ENCODE peak calls at places on chromosomes 2 and 18, in four cellular contexts. One of them, this sample, is unnamed.

GRCh38 chr18:48997985-48998831 is 47.4 kb upstream of the SMAD7 start:
- DNase-seq in HL-60: no peak
- DNase-seq in effector memory CD4-positive, alpha-beta T cell: no peak
- DNase-seq in T-helper 9 cell: no peak
- DNase-seq in this sample: no peak

GRCh38 chr2:175431054-175431780 is 249.7 kb upstream of the ATP5MC3 start:
- DNase-seq in T-helper 9 cell: no peak
- DNase-seq in effector memory CD4-positive, alpha-beta T cell: no peak
- DNase-seq in HL-60: no peak
- DNase-seq in this sample: no peak

GRCh38 chr2:185108588-185108987 is 510.3 kb downstream of the ZNF804A start:
- DNase-seq in effector memory CD4-positive, alpha-beta T cell: no peak
- DNase-seq in HL-60: no peak
- DNase-seq in T-helper 9 cell: no peak
- DNase-seq in this sample: no peak

GRCh38 chr2:201949036-201950012 is 84.3 kb upstream of the FZD7 start:
- DNase-seq in T-helper 9 cell: no peak
- DNase-seq in HL-60: no peak
- DNase-seq in effector memory CD4-positive, alpha-beta T cell: no peak
- DNase-seq in this sample: no peak

GRCh38 chr2:200054681-200055468 is 99.5 kb downstream of the MAIP1 start:
- DNase-seq in T-helper 9 cell: no peak
- DNase-seq in effector memory CD4-positive, alpha-beta T cell: no peak
- DNase-seq in HL-60: no peak
- DNase-seq in this sample: no peak

GRCh38 chr2:100610381-100610831 is 47.6 kb downstream of the PDCL3 start:
- DNase-seq in HL-60: peak
- DNase-seq in T-helper 9 cell: peak
- DNase-seq in effector memory CD4-positive, alpha-beta T cell: peak
- DNase-seq in this sample: peak

GRCh38 chr2:112692914-112693313 is 27.9 kb upstream of the NT5DC4 start:
- DNase-seq in effector memory CD4-positive, alpha-beta T cell: no peak
- DNase-seq in T-helper 9 cell: no peak
- DNase-seq in HL-60: no peak
- DNase-seq in this sample: no peak

GRCh38 chr2:85468704-85469349 is 50.3 kb downstream of the SH2D6 start:
- DNase-seq in T-helper 9 cell: no peak
- DNase-seq in HL-60: no peak
- DNase-seq in effector memory CD4-positive, alpha-beta T cell: no peak
- DNase-seq in this sample: no peak

GRCh38 chr2:15561574-15562344 is 625 bp upstream of the NBAS start:
- DNase-seq in T-helper 9 cell: no peak
- DNase-seq in HL-60: peak
- DNase-seq in effector memory CD4-positive, alpha-beta T cell: no peak
- DNase-seq in this sample: peak

GRCh38 chr2:174753038-174753633 is 11.1 kb downstream of the CHRNA1 start:
- DNase-seq in HL-60: no peak
- DNase-seq in T-helper 9 cell: peak
- DNase-seq in effector memory CD4-positive, alpha-beta T cell: peak
- DNase-seq in this sample: no peak

GRCh38 chr2:237530472-237531433 is 35.6 kb upstream of the PRLH start:
- DNase-seq in effector memory CD4-positive, alpha-beta T cell: no peak
- DNase-seq in T-helper 9 cell: no peak
- DNase-seq in HL-60: no peak
- DNase-seq in this sample: no peak

GRCh38 chr2:64277101-64277849 is 133.1 kb upstream of the PELI1 start:
- DNase-seq in T-helper 9 cell: no peak
- DNase-seq in effector memory CD4-positive, alpha-beta T cell: no peak
- DNase-seq in HL-60: no peak
- DNase-seq in this sample: no peak

GRCh38 chr2:70927138-70927537 is 8.6 kb upstream of the ATP6V1B1 start:
- DNase-seq in HL-60: no peak
- DNase-seq in T-helper 9 cell: no peak
- DNase-seq in effector memory CD4-positive, alpha-beta T cell: no peak
- DNase-seq in this sample: no peak

GRCh38 chr2:167406558-167406957 is 518.3 kb downstream of the XIRP2 start:
- DNase-seq in effector memory CD4-positive, alpha-beta T cell: no peak
- DNase-seq in HL-60: no peak
- DNase-seq in T-helper 9 cell: no peak
- DNase-seq in this sample: no peak

GRCh38 chr18:8730080-8730827 is 24.9 kb downstream of the MTCL1 start:
- DNase-seq in effector memory CD4-positive, alpha-beta T cell: no peak
- DNase-seq in HL-60: no peak
- DNase-seq in T-helper 9 cell: no peak
- DNase-seq in this sample: no peak

GRCh38 chr18:44061438-44061837 is 619.2 kb upstream of the SETBP1 start:
- DNase-seq in effector memory CD4-positive, alpha-beta T cell: no peak
- DNase-seq in HL-60: no peak
- DNase-seq in T-helper 9 cell: no peak
- DNase-seq in this sample: no peak

GRCh38 chr18:67199993-67200617 is 316.4 kb downstream of the DSEL start:
- DNase-seq in T-helper 9 cell: no peak
- DNase-seq in effector memory CD4-positive, alpha-beta T cell: no peak
- DNase-seq in HL-60: no peak
- DNase-seq in this sample: peak

This sample was measured in DMS 273 treated with DMSO at 0.1 percent for 48 hours.